ENCODE peak calls at places on chromosomes 12 and 14, in four cellular contexts. F, G, N and S are unnamed samples.

GRCh38 chr12:121253638-121254335 is 42.7 kb downstream of the CAMKK2 start:
- DNase-seq in F (no peak), G (no peak), N (no peak), S (no peak)

GRCh38 chr12:42725839-42726238 is 136.3 kb upstream of the PRICKLE1 start:
- DNase-seq in F (no peak), G (peak), N (peak), S (peak)

GRCh38 chr12:116713529-116713928 is 24.3 kb downstream of the SPRING1 start:
- DNase-seq in F (no peak), G (no peak), N (no peak), S (no peak)

GRCh38 chr14:33938131-33938949 is 12.5 kb downstream of the EGLN3 start:
- DNase-seq in F (peak), G (peak), N (peak), S (no peak)

GRCh38 chr12:115398311-115398781 is 714.4 kb upstream of the TBX3 start:
- DNase-seq in F (peak), G (no peak), N (no peak), S (no peak)

GRCh38 chr12:25694072-25694471 is 141.0 kb upstream of the LMNTD1 start:
- DNase-seq in F (no peak), G (peak), N (peak), S (peak)

GRCh38 chr12:107328442-107329133 is 235.2 kb upstream of the CRY1 start:
- DNase-seq in F (no peak), G (no peak), N (peak), S (peak)

GRCh38 chr12:76037130-76038105 is 5.8 kb upstream of the PHLDA1 start:
- DNase-seq in F (peak), G (peak), N (peak), S (peak)

GRCh38 chr14:65729547-65729946 is 317.0 kb downstream of the FUT8 start:
- DNase-seq in F (no peak), G (no peak), N (no peak), S (no peak)

GRCh38 chr12:10740182-10740581 is 17.1 kb upstream of the YBX3 start:
- DNase-seq in F (no peak), G (no peak), N (no peak), S (no peak)

GRCh38 chr12:61652265-61652664 is 607.9 kb upstream of the USP15 start:
- DNase-seq in F (no peak), G (no peak), N (no peak), S (no peak)

GRCh38 chr12:77053259-77053658 is 12.1 kb downstream of the E2F7 start:
- DNase-seq in F (no peak), G (no peak), N (peak), S (no peak)

GRCh38 chr12:123897221-123897620 is 75.4 kb downstream of the CCDC92 start:
- DNase-seq in F (no peak), G (peak), N (peak), S (peak)

GRCh38 chr14:29240046-29240445 is 473.5 kb downstream of the FOXG1 start:
- DNase-seq in F (no peak), G (peak), N (peak), S (peak)

GRCh38 chr14:77763316-77763715 is 2.4 kb upstream of the SNW1 start:
- DNase-seq in F (no peak), G (no peak), N (no peak), S (no peak)

GRCh38 chr12:132432721-132433577 is 57.0 kb upstream of the FBRSL1 start:
- DNase-seq in F (no peak), G (peak), N (peak), S (peak)

GRCh38 chr12:107373238-107373809 is 280.0 kb upstream of the CRY1 start:
- DNase-seq in F (no peak), G (no peak), N (no peak), S (no peak)

GRCh38 chr12:57224973-57225679 is 4.4 kb upstream of the SHMT2 start:
- DNase-seq in F (peak), G (no peak), N (no peak), S (peak)

GRCh38 chr14:81296263-81296923 is 75.6 kb upstream of the GTF2A1 start:
- DNase-seq in F (no peak), G (no peak), N (peak), S (no peak)

GRCh38 chr12:123165537-123165936 is 14.6 kb upstream of the PITPNM2 start:
- DNase-seq in F (no peak), G (no peak), N (no peak), S (no peak)

GRCh38 chr14:74251546-74252030 is 12.3 kb downstream of the VSX2 start:
- DNase-seq in F (peak), G (peak), N (peak), S (peak)

GRCh38 chr14:90828642-90829487 is 12.6 kb upstream of the TTC7B start:
- DNase-seq in F (peak), G (no peak), N (no peak), S (no peak)

GRCh38 chr12:79629561-79629960 is 61.2 kb downstream of the PAWR start:
- DNase-seq in F (no peak), G (no peak), N (no peak), S (no peak)

GRCh38 chr14:72779679-72780078 is 114.2 kb downstream of the DPF3 start:
- DNase-seq in F (no peak), G (no peak), N (no peak), S (no peak)

GRCh38 chr12:62848418-62848817 is 86.5 kb downstream of the PPM1H start:
- DNase-seq in F (no peak), G (peak), N (peak), S (peak)

GRCh38 chr14:25136811-25137210 is 86.9 kb upstream of the STXBP6 start:
- DNase-seq in F (no peak), G (no peak), N (no peak), S (no peak)

GRCh38 chr12:112837629-112838191 is 46.2 kb downstream of the RPH3A start:
- DNase-seq in F (no peak), G (peak), N (peak), S (peak)

GRCh38 chr12:54135621-54136027 is 53.2 kb downstream of the SMUG1 start:
- DNase-seq in F (no peak), G (no peak), N (no peak), S (no peak)

GRCh38 chr14:103526247-103526913 is 2.6 kb upstream of the TRMT61A start:
- DNase-seq in F (no peak), G (no peak), N (no peak), S (no peak)

GRCh38 chr12:28269851-28270250 is 79.6 kb downstream of the CCDC91 start:
- DNase-seq in F (no peak), G (no peak), N (no peak), S (no peak)

GRCh38 chr12:132172619-132173018 is 28.4 kb downstream of the NOC4L start:
- DNase-seq in F (no peak), G (no peak), N (no peak), S (no peak)

GRCh38 chr12:47562201-47562600 is 143.6 kb downstream of the RPAP3 start:
- DNase-seq in F (no peak), G (no peak), N (no peak), S (no peak)

GRCh38 chr12:132537049-132537448 is 47.1 kb downstream of the FBRSL1 start:
- DNase-seq in F (no peak), G (no peak), N (no peak), S (no peak)

GRCh38 chr14:98704441-98704840 is 567.6 kb downstream of the BCL11B start:
- DNase-seq in F (peak), G (no peak), N (no peak), S (no peak)

GRCh38 chr12:118190266-118190665 is 54.3 kb downstream of the PEBP1 start:
- DNase-seq in F (no peak), G (peak), N (peak), S (peak)

GRCh38 chr14:37901978-37902377 is 305.7 kb upstream of the SSTR1 start:
- DNase-seq in F (no peak), G (peak), N (no peak), S (peak)